ENCODE peak calls at places on chromosomes 3 and 15, in five cellular contexts. One of them, this sample, is unnamed.

GRCh38 chr3:131020122-131020693 is 6.4 kb downstream of the ASTE1 start:
- DNase-seq in globus pallidus: no peak
- DNase-seq in lung microvascular endothelial cell: no peak
- DNase-seq in activated T-cell treated with anti-CD3 and anti-CD28 coated beads, Interleukin-2, amount 50 U/mL, for 24 hours: no peak
- DNase-seq in Daoy: no peak
- DNase-seq in this sample: no peak

GRCh38 chr15:80450811-80451321 is 46.7 kb downstream of the ARNT2 start:
- DNase-seq in globus pallidus: no peak
- DNase-seq in lung microvascular endothelial cell: peak; percentile 12
- DNase-seq in activated T-cell treated with anti-CD3 and anti-CD28 coated beads, Interleukin-2, amount 50 U/mL, for 24 hours: no peak
- DNase-seq in Daoy: no peak
- DNase-seq in this sample: no peak

GRCh38 chr3:185714085-185714484 is 110.8 kb downstream of the IGF2BP2 start:
- DNase-seq in globus pallidus: no peak
- DNase-seq in lung microvascular endothelial cell: no peak
- DNase-seq in activated T-cell treated with anti-CD3 and anti-CD28 coated beads, Interleukin-2, amount 50 U/mL, for 24 hours: no peak
- DNase-seq in Daoy: no peak
- DNase-seq in this sample: no peak

GRCh38 chr3:101939391-101939790 is 90.1 kb downstream of the NFKBIZ start:
- DNase-seq in globus pallidus: no peak
- DNase-seq in lung microvascular endothelial cell: no peak
- DNase-seq in activated T-cell treated with anti-CD3 and anti-CD28 coated beads, Interleukin-2, amount 50 U/mL, for 24 hours: no peak
- DNase-seq in Daoy: no peak
- DNase-seq in this sample: no peak

GRCh38 chr15:64247906-64248541 is 85.2 kb upstream of the PPIB start:
- DNase-seq in globus pallidus: peak; percentile 20
- DNase-seq in lung microvascular endothelial cell: peak; percentile 86
- DNase-seq in activated T-cell treated with anti-CD3 and anti-CD28 coated beads, Interleukin-2, amount 50 U/mL, for 24 hours: no peak
- DNase-seq in Daoy: peak; percentile 77
- DNase-seq in this sample: peak; percentile 87

GRCh38 chr3:122890077-122890484 is 95.2 kb downstream of the SLC49A4 start:
- DNase-seq in globus pallidus: peak; percentile 55
- DNase-seq in lung microvascular endothelial cell: peak; percentile 4
- DNase-seq in activated T-cell treated with anti-CD3 and anti-CD28 coated beads, Interleukin-2, amount 50 U/mL, for 24 hours: no peak
- DNase-seq in Daoy: no peak
- DNase-seq in this sample: peak; percentile 87

GRCh38 chr3:15294914-15295313 is 37.5 kb downstream of the SH3BP5 start:
- DNase-seq in globus pallidus: no peak
- DNase-seq in lung microvascular endothelial cell: peak; percentile 87
- DNase-seq in activated T-cell treated with anti-CD3 and anti-CD28 coated beads, Interleukin-2, amount 50 U/mL, for 24 hours: no peak
- DNase-seq in Daoy: no peak
- DNase-seq in this sample: no peak

GRCh38 chr3:168249539-168250414 is 154.1 kb upstream of the GOLIM4 start:
- DNase-seq in globus pallidus: peak; percentile 42
- DNase-seq in lung microvascular endothelial cell: peak; percentile 74
- DNase-seq in activated T-cell treated with anti-CD3 and anti-CD28 coated beads, Interleukin-2, amount 50 U/mL, for 24 hours: peak; percentile 32
- DNase-seq in Daoy: peak; percentile 88
- DNase-seq in this sample: peak; percentile 16

GRCh38 chr15:69893863-69894262 is 203.9 kb downstream of the TLE3 start:
- DNase-seq in globus pallidus: peak; percentile 90
- DNase-seq in lung microvascular endothelial cell: peak; percentile 7
- DNase-seq in activated T-cell treated with anti-CD3 and anti-CD28 coated beads, Interleukin-2, amount 50 U/mL, for 24 hours: no peak
- DNase-seq in Daoy: peak; percentile 54
- DNase-seq in this sample: no peak

GRCh38 chr15:99944131-99944530 is 210.9 kb upstream of the LYSMD4 start:
- DNase-seq in globus pallidus: no peak
- DNase-seq in lung microvascular endothelial cell: no peak
- DNase-seq in activated T-cell treated with anti-CD3 and anti-CD28 coated beads, Interleukin-2, amount 50 U/mL, for 24 hours: no peak
- DNase-seq in Daoy: no peak
- DNase-seq in this sample: no peak

GRCh38 chr15:60091150-60091549 is 87.0 kb downstream of the FOXB1 start:
- DNase-seq in globus pallidus: peak; percentile 21
- DNase-seq in lung microvascular endothelial cell: no peak
- DNase-seq in activated T-cell treated with anti-CD3 and anti-CD28 coated beads, Interleukin-2, amount 50 U/mL, for 24 hours: no peak
- DNase-seq in Daoy: peak; percentile 77
- DNase-seq in this sample: peak; percentile 89

GRCh38 chr3:187968883-187969580 is 184.9 kb upstream of the LPP start:
- DNase-seq in globus pallidus: no peak
- DNase-seq in lung microvascular endothelial cell: no peak
- DNase-seq in activated T-cell treated with anti-CD3 and anti-CD28 coated beads, Interleukin-2, amount 50 U/mL, for 24 hours: no peak
- DNase-seq in Daoy: no peak
- DNase-seq in this sample: no peak

GRCh38 chr3:101531473-101532086 is 18.6 kb upstream of the SENP7 start:
- DNase-seq in globus pallidus: no peak
- DNase-seq in lung microvascular endothelial cell: peak; percentile 8
- DNase-seq in activated T-cell treated with anti-CD3 and anti-CD28 coated beads, Interleukin-2, amount 50 U/mL, for 24 hours: no peak
- DNase-seq in Daoy: peak; percentile 19
- DNase-seq in this sample: no peak

GRCh38 chr3:132421832-132422231 is 4.5 kb downstream of the DNAJC13 start:
- DNase-seq in globus pallidus: no peak
- DNase-seq in lung microvascular endothelial cell: no peak
- DNase-seq in activated T-cell treated with anti-CD3 and anti-CD28 coated beads, Interleukin-2, amount 50 U/mL, for 24 hours: no peak
- DNase-seq in Daoy: no peak
- DNase-seq in this sample: no peak

GRCh38 chr15:62046064-62046779 is 14.0 kb downstream of the VPS13C start:
- DNase-seq in globus pallidus: no peak
- DNase-seq in lung microvascular endothelial cell: no peak
- DNase-seq in activated T-cell treated with anti-CD3 and anti-CD28 coated beads, Interleukin-2, amount 50 U/mL, for 24 hours: no peak
- DNase-seq in Daoy: no peak
- DNase-seq in this sample: no peak

GRCh38 chr3:123332124-123332641 is 116.7 kb downstream of the ADCY5 start:
- DNase-seq in globus pallidus: no peak
- DNase-seq in lung microvascular endothelial cell: no peak
- DNase-seq in activated T-cell treated with anti-CD3 and anti-CD28 coated beads, Interleukin-2, amount 50 U/mL, for 24 hours: no peak
- DNase-seq in Daoy: no peak
- DNase-seq in this sample: no peak

GRCh38 chr15:98609144-98609852 is 39.0 kb upstream of the IGF1R start:
- DNase-seq in globus pallidus: no peak
- DNase-seq in lung microvascular endothelial cell: peak; percentile 19
- DNase-seq in activated T-cell treated with anti-CD3 and anti-CD28 coated beads, Interleukin-2, amount 50 U/mL, for 24 hours: no peak
- DNase-seq in Daoy: peak; percentile 87
- DNase-seq in this sample: no peak

GRCh38 chr15:34514251-34514760 is 69.1 kb downstream of the GOLGA8B start:
- DNase-seq in globus pallidus: peak; percentile 14
- DNase-seq in lung microvascular endothelial cell: peak; percentile 0
- DNase-seq in activated T-cell treated with anti-CD3 and anti-CD28 coated beads, Interleukin-2, amount 50 U/mL, for 24 hours: peak; percentile 56
- DNase-seq in Daoy: peak; percentile 57
- DNase-seq in this sample: no peak

GRCh38 chr15:50810128-50810527 is 44.6 kb upstream of the SPPL2A start:
- DNase-seq in globus pallidus: no peak
- DNase-seq in lung microvascular endothelial cell: no peak
- DNase-seq in activated T-cell treated with anti-CD3 and anti-CD28 coated beads, Interleukin-2, amount 50 U/mL, for 24 hours: no peak
- DNase-seq in Daoy: no peak
- DNase-seq in this sample: no peak

This sample was measured in epithelial cell of prostate.